ENCODE peak calls at places on chromosomes 13 and 19, in seven cellular contexts. Z, L, T, O, M, I and Y are unnamed samples.
A peak's percentile ranks its signal among the peaks of the same experiment; 100 is the strongest.

GRCh38 chr19:43596842-43597461 is 557 bp downstream of the ZNF576 start:
- DNase-seq in Z (no peak), T (no peak), O (no peak), M (peak; percentile 26), L (peak; percentile 13), I (no peak), Y (peak; percentile 27)

GRCh38 chr13:31944262-31945160 is 87.1 kb upstream of the FRY start:
- DNase-seq in O (no peak), T (no peak), L (no peak), Z (no peak), M (no peak), I (no peak), Y (no peak)

GRCh38 chr19:27860309-27860934 is 1352.5 kb downstream of the UQCRFS1 start:
- DNase-seq in T (no peak), L (no peak), I (no peak), Z (no peak), O (no peak), M (no peak), Y (no peak)

GRCh38 chr19:7605490-7606222 is 10.0 kb downstream of the CAMSAP3 start:
- DNase-seq in I (no peak), L (no peak), T (no peak), Z (peak; percentile 65), M (peak; percentile 46), O (peak; percentile 84), Y (peak; percentile 96)

GRCh38 chr13:94061316-94061715 is 418.2 kb downstream of the DCT start:
- DNase-seq in I (no peak), O (no peak), M (no peak), Z (no peak), T (peak; percentile 53), L (peak; percentile 79), Y (no peak)

GRCh38 chr13:46509981-46510380 is 43.0 kb upstream of the LRCH1 start:
- DNase-seq in Z (no peak), T (no peak), I (no peak), L (no peak), O (no peak), M (no peak), Y (no peak)

GRCh38 chr19:38173324-38174041 is 50.5 kb downstream of the DPF1 start:
- DNase-seq in I (no peak), M (no peak), T (peak; percentile 4), O (no peak), Z (no peak), L (peak; percentile 36), Y (no peak)

GRCh38 chr13:21060063-21060826 is 1.1 kb downstream of the LATS2 start:
- DNase-seq in M (no peak), I (no peak), Z (no peak), O (no peak), L (peak; percentile 51), T (no peak), Y (no peak)

DNA sequence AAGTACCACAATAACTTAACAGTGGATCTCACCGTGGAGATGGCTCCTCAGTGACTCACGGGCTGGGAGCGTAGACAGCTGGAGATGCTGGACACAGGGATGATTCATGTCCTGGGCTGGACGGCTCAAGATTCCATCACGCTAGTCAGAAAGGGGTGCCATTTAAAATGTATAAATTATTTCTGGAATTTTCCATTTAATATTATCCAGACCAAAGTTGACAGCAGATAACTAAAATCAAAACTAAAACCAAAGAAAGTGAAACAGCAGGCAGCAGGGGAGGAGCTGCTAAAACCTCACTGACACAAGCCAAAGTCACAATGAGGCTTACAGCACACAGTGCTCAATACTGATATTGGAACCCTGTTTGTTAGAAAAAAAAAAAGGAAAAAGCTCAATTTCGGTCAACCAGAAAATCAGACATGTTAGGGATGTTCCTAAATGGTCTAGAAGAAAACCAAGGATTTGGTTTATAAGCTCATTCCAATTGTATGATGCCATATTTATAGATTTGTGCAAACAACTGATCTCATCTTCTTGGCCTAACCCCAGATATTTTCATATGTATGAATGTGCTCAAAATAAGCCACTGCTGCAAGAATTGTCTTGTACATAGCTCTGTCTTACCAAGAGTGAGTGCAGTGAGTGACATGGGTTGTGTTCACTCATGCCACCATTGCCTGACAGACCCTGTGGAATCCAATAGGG is 111.8 kb downstream of the SACS start:
- DNase-seq in O (no peak), Z (no peak), M (no peak), I (peak; percentile 49), L (peak; percentile 94), T (peak; percentile 90), Y (no peak)
- H3K4me2 ChIP-seq in O (no peak overlapping the region), Z (no peak overlapping the region), M (no peak overlapping the region), I (peak overlapping the region; percentile 62), L (peak overlapping the region; percentile 88), T (peak overlapping the region; percentile 92), Y (no peak overlapping the region)

GRCh38 chr19:31351212-31352193 is 2.3 kb upstream of the TSHZ3 start:
- DNase-seq in I (peak; percentile 46), Z (no peak), O (no peak), L (peak; percentile 63), M (peak; percentile 30), T (peak; percentile 73), Y (no peak)
- H3K4me2 ChIP-seq in I (peak overlapping the region; percentile 83), Z (peak overlapping the region; percentile 95), O (peak overlapping the region; percentile 94), L (peak overlapping the region; percentile 95), M (peak overlapping the region; percentile 69), T (peak overlapping the region; percentile 77), Y (no peak overlapping the region)

GRCh38 chr19:40410030-40410389 is 3.2 kb downstream of the PRX start:
- DNase-seq in M (no peak), Z (no peak), O (peak; percentile 67), I (no peak), T (no peak), L (no peak), Y (no peak)
- H3K4me2 ChIP-seq in M (no peak overlapping the region), Z (peak overlapping the region; percentile 30), O (no peak overlapping the region), I (no peak overlapping the region), T (no peak overlapping the region), L (no peak overlapping the region), Y (peak overlapping the region; percentile 55)

GRCh38 chr13:106534844-106535551 is 464 bp downstream of the EFNB2 start:
- DNase-seq in M (no peak), I (peak; percentile 17), Z (no peak), L (peak; percentile 16), T (peak; percentile 42), O (no peak), Y (peak; percentile 4)
- H3K4me2 ChIP-seq in M (no peak overlapping the region), I (peak overlapping the region; percentile 100), Z (peak overlapping the region; percentile 94), L (peak overlapping the region; percentile 90), T (peak overlapping the region; percentile 19), O (peak overlapping the region; percentile 94), Y (peak overlapping the region; percentile 59)

DNA sequence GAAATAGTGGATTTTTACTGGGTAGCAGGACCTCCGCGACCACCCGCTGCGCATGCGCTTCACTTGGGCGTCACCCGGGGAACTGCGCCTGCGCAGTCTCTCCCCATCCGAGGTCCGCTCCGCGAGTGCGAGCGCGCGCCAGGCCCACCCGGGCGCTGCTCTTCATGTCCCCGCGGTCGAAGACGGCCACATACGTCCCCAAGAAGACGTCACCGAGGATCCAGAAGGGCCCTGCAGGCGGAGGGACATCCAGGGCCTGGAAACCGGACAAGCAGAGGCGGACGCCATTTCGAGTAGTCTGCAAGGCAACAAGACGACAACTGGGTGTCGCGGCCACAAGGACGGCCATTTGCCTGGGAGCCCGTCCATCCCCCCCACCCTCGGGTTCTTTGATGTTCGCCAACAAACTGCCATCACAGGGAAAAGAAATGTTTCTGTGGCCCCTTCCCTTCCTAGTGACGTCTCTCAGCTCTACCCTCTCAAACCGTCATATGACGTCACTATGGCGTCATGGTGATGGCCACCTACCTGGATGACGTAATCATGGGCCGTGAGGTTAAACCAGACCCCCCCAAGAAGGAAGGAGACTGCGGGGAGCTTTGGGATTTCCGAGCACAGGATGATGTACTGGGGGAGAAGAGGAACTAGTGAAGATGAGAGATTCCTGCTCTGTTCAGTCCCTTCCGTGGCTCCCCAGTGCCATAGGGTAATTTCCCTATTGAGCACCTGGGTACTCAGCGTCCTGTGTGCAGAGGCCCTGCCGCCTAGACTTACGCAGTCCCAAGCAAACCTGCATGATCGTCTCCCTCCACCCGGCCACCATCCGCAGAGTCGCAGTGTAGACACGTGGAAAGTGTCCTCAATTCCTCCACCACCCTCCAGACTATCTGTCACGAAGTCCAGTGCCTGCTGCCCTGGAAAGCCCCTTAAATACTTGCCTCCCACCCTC is 6.7 kb downstream of the NAPSA start:
- DNase-seq in Z (no peak), L (peak; percentile 20), O (no peak), T (peak; percentile 51), I (no peak), M (peak; percentile 36), Y (no peak)
- H3K4me2 ChIP-seq in Z (no peak overlapping the region), L (peak overlapping the region; percentile 97), O (no peak overlapping the region), T (peak overlapping the region; percentile 44), I (no peak overlapping the region), M (no peak overlapping the region), Y (peak overlapping the region; percentile 10)

GRCh38 chr19:453606-454005 is 7.2 kb downstream of the SHC2 start:
- DNase-seq in T (no peak), I (no peak), M (no peak), L (no peak), Z (no peak), O (no peak), Y (no peak)
- H3K4me2 ChIP-seq in T (no peak overlapping the region), I (no peak overlapping the region), M (no peak overlapping the region), L (no peak overlapping the region), Z (no peak overlapping the region), O (no peak overlapping the region), Y (no peak overlapping the region)